ENCODE peak calls at places on chromosomes 12 and 14, in eight cellular contexts. B is right lobe of liver; V is trophoblast cell; T is CD8-positive, alpha-beta memory T cell; Y is prostate gland; D is bronchial epithelial cell; J is lower lobe of right lung; U is PC-3. W is an unnamed sample. For H3K36me3 and H3K27me3, the result is how much of the 10 kb centered on the place peaks cover.

GRCh38 chr14:62097824-62098223 is 335.6 kb downstream of the SNAPC1 start:
- DNase-seq in B (no peak), V (no peak), T (no peak), Y (no peak), D (no peak), J (no peak), U (no peak), W (no peak)

GRCh38 chr14:101019974-101020710 is 116.6 kb upstream of the RTL1 start:
- DNase-seq in B (peak), V (no peak), T (no peak), Y (no peak), D (no peak), J (no peak), U (no peak), W (no peak)

GRCh38 chr12:1592444-1593231 is 1.7 kb downstream of the FBXL14 start:
- DNase-seq in B (no peak), V (no peak), T (peak), Y (no peak), D (peak), J (peak), U (peak), W (peak)

GRCh38 chr12:26032719-26033241 is 74.3 kb downstream of the RASSF8 start:
- DNase-seq in B (no peak), V (peak), T (no peak), Y (no peak), D (no peak), J (no peak), U (peak), W (no peak)

GRCh38 chr12:94938583-94938982 is 64.9 kb downstream of the NDUFA12 start:
- DNase-seq in B (no peak), V (no peak), T (no peak), Y (no peak), D (no peak), J (no peak), U (no peak), W (no peak)

GRCh38 chr12:94150483-94151225 is 2.3 kb downstream of the PLXNC1 start:
- DNase-seq in B (peak), V (no peak), T (peak), Y (no peak), D (no peak), J (no peak), U (no peak), W (peak)

GRCh38 chr12:131834798-131835615 is 6.8 kb downstream of the MMP17 start:
- DNase-seq in B (no peak), V (no peak), T (no peak), Y (no peak), D (no peak), J (no peak), U (peak), W (no peak)

GRCh38 chr12:52221912-52222457 is 11.1 kb upstream of the KRT7 start:
- DNase-seq in B (peak), V (no peak), T (no peak), Y (no peak), D (peak), J (no peak), U (peak), W (peak)

GRCh38 chr14:101736071-101736470 is 25.4 kb upstream of the PPP2R5C start:
- DNase-seq in B (no peak), V (no peak), T (no peak), Y (no peak), D (no peak), J (no peak), U (no peak), W (peak)

GRCh38 chr12:92506460-92506859 is 196.3 kb upstream of the PLEKHG7 start:
- DNase-seq in B (no peak), V (no peak), T (no peak), Y (no peak), D (peak), J (no peak), U (no peak), W (no peak)

GRCh38 chr14:70186826-70187483 is 1.8 kb downstream of the SLC8A3 start:
- DNase-seq in B (no peak), V (no peak), T (no peak), Y (no peak), D (no peak), J (no peak), U (no peak), W (peak)

GRCh38 chr12:2016862-2017723 is 12.8 kb upstream of the DCP1B start:
- DNase-seq in B (no peak), V (no peak), T (no peak), Y (no peak), D (no peak), J (no peak), U (no peak), W (no peak)

GRCh38 chr12:45131506-45131905 is 80.6 kb upstream of the DBX2 start:
- DNase-seq in B (no peak), V (no peak), T (no peak), Y (no peak), D (no peak), J (no peak), U (no peak), W (no peak)

GRCh38 chr14:76977793-76978730 is 50.4 kb downstream of the IRF2BPL start:
- DNase-seq in B (no peak), V (peak), T (peak), Y (no peak), D (peak), J (peak), U (no peak), W (no peak)

GRCh38 chr12:12327802-12328201 is 22.2 kb downstream of the MANSC1 start:
- DNase-seq in B (no peak), V (no peak), T (peak), Y (peak), D (peak), J (no peak), U (peak), W (peak)

GRCh38 chr12:15701721-15702156 is 87.4 kb downstream of the EPS8 start:
- DNase-seq in B (no peak), V (no peak), T (no peak), Y (no peak), D (peak), J (no peak), U (peak), W (no peak)

GRCh38 chr12:74488134-74488533 is 49.5 kb upstream of the ATXN7L3B start:
- DNase-seq in B (no peak), V (no peak), T (no peak), Y (no peak), D (no peak), J (no peak), U (no peak), W (no peak)

GRCh38 chr12:120528861-120529525 is at the start of gene COQ5:
- DNase-seq in B (peak), V (peak), T (peak), Y (peak), D (peak), J (peak), U (peak), W (peak)

GRCh38 chr12:29534935-29535334 is 37.4 kb upstream of the OVCH1 start:
- DNase-seq in B (no peak), V (no peak), T (no peak), Y (no peak), D (no peak), J (no peak), U (no peak), W (peak)

GRCh38 chr12:3988519-3989217 is 115.5 kb upstream of the PARP11 start:
- DNase-seq in B (no peak), V (no peak), T (no peak), Y (no peak), D (peak), J (no peak), U (no peak), W (no peak)

GRCh38 chr12:1630827-1631591 is 2.0 kb downstream of the WNT5B start:
- DNase-seq in B (no peak), V (no peak), T (no peak), Y (no peak), D (no peak), J (no peak), U (no peak), W (peak)

GRCh38 chr12:58860788-58861240 is 59.5 kb downstream of the LRIG3 start:
- DNase-seq in B (no peak), V (no peak), T (no peak), Y (no peak), D (no peak), J (no peak), U (no peak), W (no peak)

GRCh38 chr14:106013879-106014376 is 487.5 kb downstream of the TMEM121 start:
- DNase-seq in B (no peak), V (no peak), T (peak), Y (no peak), D (no peak), J (no peak), U (no peak), W (no peak)

GRCh38 chr12:48630346-48630745 is 51.7 kb downstream of the KANSL2 start:
- DNase-seq in B (no peak), V (no peak), T (no peak), Y (no peak), D (no peak), J (no peak), U (no peak), W (no peak)

GRCh38 chr14:68977741-68978549 is 1.2 kb downstream of the ACTN1 start:
- DNase-seq in B (peak), V (peak), T (peak), Y (peak), D (peak), J (peak), U (peak), W (peak)

GRCh38 chr14:22379727-22380126 is 209.3 kb downstream of the DAD1 start:
- DNase-seq in B (no peak), V (no peak), T (no peak), Y (no peak), D (peak), J (no peak), U (peak), W (no peak)

GRCh38 chr12:62714409-62715075 is 220.4 kb downstream of the PPM1H start:
- DNase-seq in B (no peak), V (no peak), T (no peak), Y (no peak), D (no peak), J (no peak), U (no peak), W (no peak)

GRCh38 chr12:6426882-6427671 is 17.7 kb upstream of the CD27 start:
- DNase-seq in B (peak), V (no peak), T (peak), Y (no peak), D (no peak), J (no peak), U (no peak), W (no peak)

GRCh38 chr14:73753043-73753886 is 39.1 kb upstream of the PNMA1 start:
- DNase-seq in B (peak), V (peak), T (peak), Y (no peak), D (peak), J (no peak), U (no peak), W (no peak)

GRCh38 chr12:121238604-121239334 is 28.8 kb downstream of the P2RX4 start:
- DNase-seq in B (no peak), V (no peak), T (no peak), Y (no peak), D (no peak), J (no peak), U (no peak), W (peak)

GRCh38 chr14:61433169-61433568 is 111.8 kb downstream of the PRKCH start:
- DNase-seq in B (no peak), V (no peak), T (no peak), Y (no peak), D (peak), J (no peak), U (peak), W (no peak)

GRCh38 chr14:55807059-55807499 is 227.1 kb downstream of the KTN1 start:
- DNase-seq in B (peak), V (no peak), T (peak), Y (peak), D (peak), J (peak), U (peak), W (no peak)

GRCh38 chr14:105491366-105492006 is 440 bp downstream of the TEDC1 start:
- DNase-seq in B (peak), V (peak), T (peak), Y (no peak), D (peak), J (peak), U (peak), W (peak)

GRCh38 chr12:3122841-3123678 is 45.9 kb downstream of the TSPAN9 start:
- DNase-seq in B (peak), V (no peak), T (no peak), Y (no peak), D (peak), J (no peak), U (peak), W (peak)

GRCh38 chr14:51836417-51836816 is 24.0 kb upstream of the GNG2 start:
- DNase-seq in B (no peak), V (no peak), T (no peak), Y (no peak), D (no peak), J (no peak), U (no peak), W (no peak)

DNA sequence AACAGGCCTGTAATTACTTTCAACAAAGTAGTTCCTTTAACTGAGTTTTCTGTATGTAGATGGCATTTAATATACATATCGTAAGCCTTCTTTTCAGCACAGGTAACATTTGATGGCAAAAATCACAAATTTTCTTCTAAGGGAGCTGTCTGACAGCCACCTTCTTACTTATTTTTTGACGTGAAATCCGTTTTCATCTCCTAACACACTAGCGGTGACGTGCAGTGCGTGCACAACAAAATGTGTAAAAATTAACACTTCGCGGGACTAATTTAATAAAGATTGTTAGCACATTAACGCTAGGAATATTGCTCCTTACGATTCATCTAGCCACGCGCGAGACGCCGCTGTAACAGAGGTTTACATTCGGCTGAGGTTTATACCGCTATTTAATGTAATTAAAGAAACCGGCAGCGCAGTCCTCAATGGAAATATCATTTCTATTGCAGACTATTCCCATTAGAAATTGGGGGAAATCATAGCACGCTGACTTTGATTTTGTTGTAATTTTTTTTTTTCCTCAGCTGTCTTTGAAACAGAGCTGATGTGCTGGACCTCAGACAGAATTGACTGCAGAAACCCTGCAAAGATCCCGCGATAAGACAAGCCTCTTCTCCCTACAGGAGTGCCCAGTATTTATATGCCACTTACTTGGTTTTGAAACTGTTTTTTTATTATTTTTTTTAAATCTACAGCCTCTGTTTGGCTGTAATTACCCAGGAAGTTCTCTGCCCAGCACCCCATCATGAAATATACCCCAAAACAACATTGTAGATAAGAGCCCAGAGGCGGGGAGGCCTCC is 31.3 kb downstream of the BCL11B start:
- DNase-seq in B (no peak), V (no peak), T (peak), Y (no peak), D (no peak), J (peak), U (no peak), W (no peak)
- H3K4me3 ChIP-seq in B (no peak), V (no peak), T (peak), Y (no peak), D (no peak), J (no peak), U (no peak), W (no peak)

GRCh38 chr12:14290951-14291350 is 74.5 kb upstream of the ATF7IP start:
- DNase-seq in B (no peak), V (no peak), T (no peak), Y (no peak), D (no peak), J (no peak), U (no peak), W (no peak)
- H3K36me3 ChIP-seq in B (under half), V (under half), T (under half), Y (under half), D (under half), J (under half), U (under half), W (under half)

DNA sequence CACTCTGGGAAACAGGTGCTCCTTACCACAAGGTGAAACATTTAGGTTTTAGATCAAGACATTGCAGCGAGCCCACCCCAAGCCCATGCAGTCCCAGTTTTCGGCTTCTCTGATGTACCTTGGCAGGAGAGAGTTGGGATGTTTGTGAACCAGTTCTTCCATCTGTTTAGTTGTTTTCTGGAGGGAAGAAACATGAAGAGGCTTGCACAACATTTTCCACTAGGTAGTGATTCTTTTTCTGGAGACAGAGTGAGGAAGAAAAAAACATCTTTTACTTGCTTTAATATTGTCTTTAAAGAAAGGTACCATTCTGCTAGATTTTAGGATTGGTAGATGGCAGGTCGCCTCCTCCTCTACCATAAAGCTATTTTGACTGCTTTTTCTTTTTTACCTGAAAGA is 1.8 kb downstream of the LGR5 start:
- DNase-seq in B (no peak), V (no peak), T (no peak), Y (no peak), D (no peak), J (no peak), U (no peak), W (no peak)
- H3K27me3 ChIP-seq in B (under half), V (under half), T (under half), Y (under half), D (under half), J (under half), U (half or more), W (half or more)

GRCh38 chr14:35339761-35340406 is 47.7 kb downstream of the PSMA6 start:
- DNase-seq in B (peak), V (no peak), T (no peak), Y (no peak), D (no peak), J (peak), U (no peak), W (peak)

GRCh38 chr14:35343709-35344474 is 51.7 kb downstream of the PSMA6 start:
- DNase-seq in B (peak), V (no peak), T (no peak), Y (no peak), D (no peak), J (peak), U (no peak), W (no peak)

GRCh38 chr14:35340616-35341453 is 48.7 kb downstream of the PSMA6 start:
- DNase-seq in B (peak), V (no peak), T (no peak), Y (no peak), D (no peak), J (no peak), U (no peak), W (no peak)

GRCh38 chr14:35342160-35343010 is 50.2 kb downstream of the PSMA6 start:
- DNase-seq in B (peak), V (no peak), T (no peak), Y (peak), D (no peak), J (peak), U (no peak), W (no peak)

GRCh38 chr14:35341454-35342159 is 49.4 kb downstream of the PSMA6 start:
- DNase-seq in B (peak), V (peak), T (no peak), Y (peak), D (peak), J (peak), U (peak), W (peak)
- H3K4me3 ChIP-seq in B (peak), V (no peak), T (no peak), Y (peak), D (no peak), J (peak), U (no peak), W (no peak)

GRCh38 chr14:91062600-91062999 is 2.2 kb upstream of the RPS6KA5 start:
- DNase-seq in B (no peak), V (no peak), T (no peak), Y (no peak), D (no peak), J (no peak), U (no peak), W (no peak)
- H3K36me3 ChIP-seq in B (under half), V (under half), T (under half), Y (under half), D (under half), J (under half), U (under half), W (under half)

GRCh38 chr12:109719123-109720022 is 5.7 kb downstream of the FAM222A start:
- DNase-seq in B (no peak), V (no peak), T (no peak), Y (no peak), D (no peak), J (no peak), U (peak), W (peak)

GRCh38 chr12:109717390-109718357 is 4.0 kb downstream of the FAM222A start:
- DNase-seq in B (no peak), V (no peak), T (no peak), Y (no peak), D (no peak), J (no peak), U (no peak), W (no peak)

GRCh38 chr12:109716512-109717389 is 3.1 kb downstream of the FAM222A start:
- DNase-seq in B (peak), V (no peak), T (no peak), Y (peak), D (no peak), J (no peak), U (no peak), W (no peak)

GRCh38 chr12:109720152-109720855 is 6.7 kb downstream of the FAM222A start:
- DNase-seq in B (peak), V (no peak), T (no peak), Y (no peak), D (no peak), J (no peak), U (no peak), W (no peak)

DNA sequence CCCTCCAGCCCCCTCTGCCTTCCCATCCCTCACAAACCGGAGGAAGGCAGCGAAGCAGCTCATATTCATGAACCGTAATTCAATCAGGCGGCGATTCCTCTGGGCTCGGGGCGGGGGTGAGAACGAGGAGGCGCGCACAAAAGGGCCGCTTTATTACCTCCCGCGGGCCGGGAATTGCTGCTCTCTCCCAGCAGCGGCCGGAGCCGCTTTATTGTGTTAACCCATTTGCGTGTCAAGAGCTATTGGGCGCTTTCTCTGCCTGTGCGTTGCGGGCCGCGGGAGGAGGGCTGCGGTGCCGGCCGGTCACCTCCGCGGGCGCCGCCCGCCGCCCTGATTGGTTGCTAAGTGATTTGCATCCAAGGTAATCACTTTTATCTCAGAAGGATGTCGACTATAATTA is 4.8 kb downstream of the FAM222A start:
- DNase-seq in B (no peak), V (no peak), T (no peak), Y (no peak), D (no peak), J (no peak), U (no peak), W (peak)
- H3K27me3 ChIP-seq in B (under half), V (under half), T (under half), Y (under half), D (under half), J (under half), U (under half), W (under half)